ENCODE peak calls at places on chromosomes 5 and 9, in five cellular contexts. One of them, this sample, is unnamed.

GRCh38 chr5:78547731-78548189 is 100.8 kb downstream of the LHFPL2 start:
- DNase-seq in fibroblast of mammary gland: peak; percentile 100
- DNase-seq in AML-193: no peak
- DNase-seq in psoas muscle: peak; percentile 91
- DNase-seq in activated T-cell treated with anti-CD3 and anti-CD28 coated beads for 4 hours: no peak
- DNase-seq in this sample: no peak

GRCh38 chr9:79896390-79896789 is 324.6 kb downstream of the TLE4 start:
- DNase-seq in fibroblast of mammary gland: no peak
- DNase-seq in AML-193: no peak
- DNase-seq in psoas muscle: no peak
- DNase-seq in activated T-cell treated with anti-CD3 and anti-CD28 coated beads for 4 hours: no peak
- DNase-seq in this sample: no peak

GRCh38 chr9:99565203-99565602 is 256.5 kb upstream of the NR4A3 start:
- DNase-seq in fibroblast of mammary gland: no peak
- DNase-seq in AML-193: no peak
- DNase-seq in psoas muscle: no peak
- DNase-seq in activated T-cell treated with anti-CD3 and anti-CD28 coated beads for 4 hours: no peak
- DNase-seq in this sample: no peak

GRCh38 chr5:149257875-149258705 is 13.6 kb upstream of the AFAP1L1 start:
- DNase-seq in fibroblast of mammary gland: peak; percentile 57
- DNase-seq in AML-193: no peak
- DNase-seq in psoas muscle: no peak
- DNase-seq in activated T-cell treated with anti-CD3 and anti-CD28 coated beads for 4 hours: no peak
- DNase-seq in this sample: no peak

GRCh38 chr9:127417130-127418036 is 6.8 kb upstream of the ZNF79 start:
- DNase-seq in fibroblast of mammary gland: peak; percentile 74
- DNase-seq in AML-193: no peak
- DNase-seq in psoas muscle: no peak
- DNase-seq in activated T-cell treated with anti-CD3 and anti-CD28 coated beads for 4 hours: no peak
- DNase-seq in this sample: no peak

GRCh38 chr5:65840071-65840470 is 86.3 kb upstream of the ERBIN start:
- DNase-seq in fibroblast of mammary gland: no peak
- DNase-seq in AML-193: no peak
- DNase-seq in psoas muscle: no peak
- DNase-seq in activated T-cell treated with anti-CD3 and anti-CD28 coated beads for 4 hours: no peak
- DNase-seq in this sample: no peak

GRCh38 chr9:34334337-34334824 is 5.0 kb downstream of the NUDT2 start:
- DNase-seq in fibroblast of mammary gland: no peak
- DNase-seq in AML-193: no peak
- DNase-seq in psoas muscle: no peak
- DNase-seq in activated T-cell treated with anti-CD3 and anti-CD28 coated beads for 4 hours: no peak
- DNase-seq in this sample: no peak

GRCh38 chr5:39513236-39513635 is 88.5 kb upstream of the DAB2 start:
- DNase-seq in fibroblast of mammary gland: no peak
- DNase-seq in AML-193: no peak
- DNase-seq in psoas muscle: no peak
- DNase-seq in activated T-cell treated with anti-CD3 and anti-CD28 coated beads for 4 hours: no peak
- DNase-seq in this sample: no peak

GRCh38 chr5:95281211-95281610 is 3.7 kb downstream of the MCTP1 start:
- DNase-seq in fibroblast of mammary gland: no peak
- DNase-seq in AML-193: no peak
- DNase-seq in psoas muscle: no peak
- DNase-seq in activated T-cell treated with anti-CD3 and anti-CD28 coated beads for 4 hours: no peak
- DNase-seq in this sample: peak; percentile 78

GRCh38 chr5:139650689-139651501 is 2.7 kb downstream of the CXXC5 start:
- DNase-seq in fibroblast of mammary gland: no peak
- DNase-seq in AML-193: no peak
- DNase-seq in psoas muscle: peak; percentile 59
- DNase-seq in activated T-cell treated with anti-CD3 and anti-CD28 coated beads for 4 hours: no peak
- DNase-seq in this sample: peak; percentile 83

GRCh38 chr5:8628521-8628920 is 759.6 kb downstream of the MTRR start:
- DNase-seq in fibroblast of mammary gland: no peak
- DNase-seq in AML-193: no peak
- DNase-seq in psoas muscle: no peak
- DNase-seq in activated T-cell treated with anti-CD3 and anti-CD28 coated beads for 4 hours: no peak
- DNase-seq in this sample: no peak

GRCh38 chr5:58786904-58787303 is 204.0 kb downstream of the RAB3C start:
- DNase-seq in fibroblast of mammary gland: no peak
- DNase-seq in AML-193: no peak
- DNase-seq in psoas muscle: no peak
- DNase-seq in activated T-cell treated with anti-CD3 and anti-CD28 coated beads for 4 hours: no peak
- DNase-seq in this sample: no peak

This sample was measured in H9.